ENCODE peak calls at places on chromosome 3, in six cellular contexts. One of them, this sample, is unnamed.

GRCh38 chr3:47225310-47225906 is 57.2 kb downstream of the KIF9 start:
- DNase-seq in lower leg skin: no peak
- DNase-seq in GM18507: peak; percentile 54
- DNase-seq in pancreas: no peak
- DNase-seq in amniotic epithelial cell: peak; percentile 9
- DNase-seq in left ventricle myocardium inferior: no peak
- DNase-seq in this sample: no peak

GRCh38 chr3:170132335-170132734 is 49.2 kb downstream of the PHC3 start:
- DNase-seq in lower leg skin: no peak
- DNase-seq in GM18507: no peak
- DNase-seq in pancreas: no peak
- DNase-seq in amniotic epithelial cell: no peak
- DNase-seq in left ventricle myocardium inferior: no peak
- DNase-seq in this sample: no peak

GRCh38 chr3:115470254-115470653 is 153.1 kb upstream of the GAP43 start:
- DNase-seq in lower leg skin: no peak
- DNase-seq in GM18507: no peak
- DNase-seq in pancreas: no peak
- DNase-seq in amniotic epithelial cell: no peak
- DNase-seq in left ventricle myocardium inferior: no peak
- DNase-seq in this sample: no peak

GRCh38 chr3:150766742-150767141 is 3.8 kb upstream of the SIAH2 start:
- DNase-seq in lower leg skin: no peak
- DNase-seq in GM18507: no peak
- DNase-seq in pancreas: no peak
- DNase-seq in amniotic epithelial cell: no peak
- DNase-seq in left ventricle myocardium inferior: no peak
- DNase-seq in this sample: no peak

GRCh38 chr3:154275308-154275707 is 49.0 kb downstream of the DHX36 start:
- DNase-seq in lower leg skin: no peak
- DNase-seq in GM18507: no peak
- DNase-seq in pancreas: no peak
- DNase-seq in amniotic epithelial cell: peak; percentile 41
- DNase-seq in left ventricle myocardium inferior: no peak
- DNase-seq in this sample: no peak

GRCh38 chr3:179464296-179465092 is 13.2 kb upstream of the GNB4 start:
- DNase-seq in lower leg skin: peak; percentile 47
- DNase-seq in GM18507: no peak
- DNase-seq in pancreas: no peak
- DNase-seq in amniotic epithelial cell: no peak
- DNase-seq in left ventricle myocardium inferior: no peak
- DNase-seq in this sample: no peak

GRCh38 chr3:89155811-89156210 is 48.4 kb downstream of the EPHA3 start:
- DNase-seq in lower leg skin: no peak
- DNase-seq in GM18507: no peak
- DNase-seq in pancreas: no peak
- DNase-seq in amniotic epithelial cell: peak; percentile 12
- DNase-seq in left ventricle myocardium inferior: no peak
- DNase-seq in this sample: no peak

GRCh38 chr3:38110314-38111050 is 26.4 kb downstream of the ACAA1 start:
- DNase-seq in lower leg skin: no peak
- DNase-seq in GM18507: no peak
- DNase-seq in pancreas: no peak
- DNase-seq in amniotic epithelial cell: no peak
- DNase-seq in left ventricle myocardium inferior: no peak
- DNase-seq in this sample: no peak

GRCh38 chr3:57512174-57512573 is 32.0 kb downstream of the DNAH12 start:
- DNase-seq in lower leg skin: no peak
- DNase-seq in GM18507: no peak
- DNase-seq in pancreas: no peak
- DNase-seq in amniotic epithelial cell: no peak
- DNase-seq in left ventricle myocardium inferior: no peak
- DNase-seq in this sample: no peak

GRCh38 chr3:99286266-99286845 is 352.0 kb upstream of the COL8A1 start:
- DNase-seq in lower leg skin: no peak
- DNase-seq in GM18507: no peak
- DNase-seq in pancreas: no peak
- DNase-seq in amniotic epithelial cell: peak; percentile 8
- DNase-seq in left ventricle myocardium inferior: no peak
- DNase-seq in this sample: no peak